ENCODE peak calls at places on chromosomes 6 and 20, in four cellular contexts. One of them, this sample, is unnamed.

GRCh38 chr20:31712564-31713311 is 9.9 kb downstream of the BCL2L1 start:
- DNase-seq in hepatocyte: peak
- DNase-seq in DND-41: no peak
- DNase-seq in pancreas: no peak
- DNase-seq in this sample: peak

GRCh38 chr6:104597541-104598050 is 262.1 kb downstream of the HACE1 start:
- DNase-seq in hepatocyte: no peak
- DNase-seq in DND-41: no peak
- DNase-seq in pancreas: no peak
- DNase-seq in this sample: no peak

GRCh38 chr6:9388596-9388995 is 953.3 kb upstream of the SLC35B3 start:
- DNase-seq in hepatocyte: no peak
- DNase-seq in DND-41: no peak
- DNase-seq in pancreas: no peak
- DNase-seq in this sample: no peak

GRCh38 chr6:90355965-90356364 is 59.3 kb upstream of the BACH2 start:
- DNase-seq in hepatocyte: no peak
- DNase-seq in DND-41: no peak
- DNase-seq in pancreas: no peak
- DNase-seq in this sample: no peak

GRCh38 chr6:52504778-52505127 is 72.1 kb downstream of the TRAM2 start:
- DNase-seq in hepatocyte: no peak
- DNase-seq in DND-41: no peak
- DNase-seq in pancreas: no peak
- DNase-seq in this sample: no peak

GRCh38 chr20:60993647-60994046 is 258.4 kb upstream of the CDH4 start:
- DNase-seq in hepatocyte: peak
- DNase-seq in DND-41: peak
- DNase-seq in pancreas: no peak
- DNase-seq in this sample: no peak

GRCh38 chr6:90729057-90729456 is 142.2 kb upstream of the MAP3K7 start:
- DNase-seq in hepatocyte: no peak
- DNase-seq in DND-41: no peak
- DNase-seq in pancreas: no peak
- DNase-seq in this sample: no peak

GRCh38 chr6:85917522-85917921 is 274.8 kb upstream of the SYNCRIP start:
- DNase-seq in hepatocyte: no peak
- DNase-seq in DND-41: no peak
- DNase-seq in pancreas: no peak
- DNase-seq in this sample: no peak

GRCh38 chr6:170291271-170292110 is 613 bp upstream of the DLL1 start:
- DNase-seq in hepatocyte: peak
- DNase-seq in DND-41: peak
- DNase-seq in pancreas: no peak
- DNase-seq in this sample: peak

GRCh38 chr6:39178804-39179203 is 50.5 kb downstream of the KCNK5 start:
- DNase-seq in hepatocyte: no peak
- DNase-seq in DND-41: no peak
- DNase-seq in pancreas: no peak
- DNase-seq in this sample: no peak

GRCh38 chr6:56381852-56382251 is 134.5 kb upstream of the COL21A1 start:
- DNase-seq in hepatocyte: peak
- DNase-seq in DND-41: no peak
- DNase-seq in pancreas: no peak
- DNase-seq in this sample: no peak

GRCh38 chr20:44961868-44962267 is 1.7 kb upstream of the TOMM34 start:
- DNase-seq in hepatocyte: no peak
- DNase-seq in DND-41: no peak
- DNase-seq in pancreas: no peak
- DNase-seq in this sample: no peak

GRCh38 chr6:5034328-5034727 is 30.5 kb upstream of the RPP40 start:
- DNase-seq in hepatocyte: no peak
- DNase-seq in DND-41: no peak
- DNase-seq in pancreas: no peak
- DNase-seq in this sample: no peak

GRCh38 chr20:45842169-45842812 is 8.7 kb downstream of the SNX21 start:
- DNase-seq in hepatocyte: no peak
- DNase-seq in DND-41: no peak
- DNase-seq in pancreas: no peak
- DNase-seq in this sample: peak

GRCh38 chr6:142856857-142857608 is 87.9 kb downstream of the HIVEP2 start:
- DNase-seq in hepatocyte: no peak
- DNase-seq in DND-41: peak
- DNase-seq in pancreas: no peak
- DNase-seq in this sample: peak

GRCh38 chr20:56358070-56358469 is 704 bp upstream of the FAM210B start:
- DNase-seq in hepatocyte: no peak
- DNase-seq in DND-41: no peak
- DNase-seq in pancreas: no peak
- DNase-seq in this sample: no peak

GRCh38 chr6:150635906-150636514 is 36.3 kb downstream of the PLEKHG1 start:
- DNase-seq in hepatocyte: peak
- DNase-seq in DND-41: no peak
- DNase-seq in pancreas: no peak
- DNase-seq in this sample: no peak

GRCh38 chr6:28336284-28337024 is 506 bp upstream of the ZSCAN31 start:
- DNase-seq in hepatocyte: peak
- DNase-seq in DND-41: peak
- DNase-seq in pancreas: no peak
- DNase-seq in this sample: peak

GRCh38 chr6:12585497-12585958 is 131.0 kb upstream of the PHACTR1 start:
- DNase-seq in hepatocyte: no peak
- DNase-seq in DND-41: no peak
- DNase-seq in pancreas: no peak
- DNase-seq in this sample: no peak

GRCh38 chr20:61788343-61788742 is 277.3 kb downstream of the TAF4 start:
- DNase-seq in hepatocyte: no peak
- DNase-seq in DND-41: no peak
- DNase-seq in pancreas: peak
- DNase-seq in this sample: no peak

GRCh38 chr6:129517288-129517687 is 192.7 kb downstream of the ARHGAP18 start:
- DNase-seq in hepatocyte: no peak
- DNase-seq in DND-41: no peak
- DNase-seq in pancreas: no peak
- DNase-seq in this sample: no peak

GRCh38 chr6:84469144-84469543 is 241.7 kb upstream of the CEP162 start:
- DNase-seq in hepatocyte: no peak
- DNase-seq in DND-41: no peak
- DNase-seq in pancreas: no peak
- DNase-seq in this sample: no peak

GRCh38 chr6:45376310-45377040 is 1.3 kb downstream of the SUPT3H start:
- DNase-seq in hepatocyte: peak
- DNase-seq in DND-41: no peak
- DNase-seq in pancreas: no peak
- DNase-seq in this sample: no peak

GRCh38 chr6:45375449-45375848 is 2.3 kb downstream of the SUPT3H start:
- DNase-seq in hepatocyte: no peak
- DNase-seq in DND-41: no peak
- DNase-seq in pancreas: no peak
- DNase-seq in this sample: no peak

GRCh38 chr6:45378324-45378926 is 691 bp upstream of the SUPT3H start:
- DNase-seq in hepatocyte: no peak
- DNase-seq in DND-41: no peak
- DNase-seq in pancreas: no peak
- DNase-seq in this sample: no peak

GRCh38 chr6:45377041-45377554 is 636 bp downstream of the SUPT3H start:
- DNase-seq in hepatocyte: no peak
- DNase-seq in DND-41: no peak
- DNase-seq in pancreas: no peak
- DNase-seq in this sample: no peak

DNA sequence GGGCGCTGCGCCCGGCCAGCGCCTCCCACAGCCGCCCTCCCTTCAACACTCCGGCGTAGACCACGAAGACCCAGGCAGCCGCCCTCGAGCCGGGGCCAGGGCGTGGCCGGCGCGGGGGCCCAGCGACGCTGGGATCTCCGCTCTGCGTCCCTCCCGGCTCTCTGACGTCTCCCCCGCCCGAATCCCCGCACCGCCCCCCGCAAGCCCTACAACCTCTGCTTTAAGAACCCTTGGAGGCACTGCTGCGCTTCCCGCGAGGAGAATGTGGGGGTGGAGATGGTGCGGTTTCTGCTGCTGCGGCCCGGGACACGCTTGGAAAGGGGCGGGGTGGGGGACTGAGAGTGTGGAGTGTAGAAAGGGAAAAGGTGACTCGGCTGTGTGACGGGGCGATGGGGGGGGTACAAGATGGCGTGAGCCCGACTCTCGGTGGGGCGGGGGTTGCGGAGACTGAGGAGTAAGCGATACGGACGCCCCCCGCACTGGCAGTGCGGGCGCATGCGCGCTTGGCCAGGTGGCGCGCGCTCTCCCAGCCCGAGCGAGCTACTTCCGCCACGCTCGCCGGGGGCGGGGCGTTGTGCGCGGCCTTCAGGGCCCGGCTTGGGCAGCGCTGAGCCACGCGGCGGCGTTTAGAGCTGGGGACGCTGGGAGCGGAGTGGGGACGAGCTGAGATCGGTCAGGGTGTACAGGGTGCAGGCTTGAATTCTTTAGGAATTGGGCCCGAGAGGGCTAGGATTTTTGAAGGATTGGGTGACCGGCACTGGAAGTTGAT is at the start of gene SUPT3H:
- DNase-seq in hepatocyte: peak
- DNase-seq in DND-41: peak
- DNase-seq in pancreas: peak
- DNase-seq in this sample: peak
- TF ChIP-seq CTCF in hepatocyte: peak
- TF ChIP-seq CTCF in DND-41: peak
- TF ChIP-seq CTCF in pancreas: no peak
- TF ChIP-seq CTCF in this sample: no peak

DNA sequence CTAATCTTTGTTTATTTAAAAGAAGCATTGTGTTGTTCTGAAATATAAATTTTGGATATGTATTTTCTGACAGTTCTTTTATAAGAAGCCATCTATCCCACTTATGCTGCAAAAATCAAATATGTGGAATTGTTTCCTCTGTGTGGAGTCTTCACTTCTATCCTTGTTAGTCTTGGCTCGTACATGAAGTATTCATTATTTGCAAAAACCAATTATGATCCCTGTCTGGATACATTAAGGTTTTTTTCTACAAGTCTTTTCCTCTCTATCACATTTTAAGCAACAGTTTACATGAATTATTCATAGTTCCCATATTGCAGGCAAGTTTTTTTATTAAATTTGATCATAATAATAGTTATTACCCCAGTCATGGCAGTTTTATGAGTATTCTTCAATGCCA is 490.8 kb upstream of the GJE1 start:
- DNase-seq in hepatocyte: no peak
- DNase-seq in DND-41: no peak
- DNase-seq in pancreas: no peak
- DNase-seq in this sample: no peak
- H3K4me3 ChIP-seq in hepatocyte: no peak
- H3K4me3 ChIP-seq in DND-41: no peak
- H3K4me3 ChIP-seq in pancreas: no peak
- H3K4me3 ChIP-seq in this sample: no peak

GRCh38 chr6:66568271-66568670 is 861.2 kb upstream of the EYS start:
- DNase-seq in hepatocyte: no peak
- DNase-seq in DND-41: no peak
- DNase-seq in pancreas: no peak
- DNase-seq in this sample: no peak
- TF ChIP-seq CTCF in hepatocyte: no peak
- TF ChIP-seq CTCF in DND-41: no peak
- TF ChIP-seq CTCF in pancreas: no peak
- TF ChIP-seq CTCF in this sample: no peak

DNA sequence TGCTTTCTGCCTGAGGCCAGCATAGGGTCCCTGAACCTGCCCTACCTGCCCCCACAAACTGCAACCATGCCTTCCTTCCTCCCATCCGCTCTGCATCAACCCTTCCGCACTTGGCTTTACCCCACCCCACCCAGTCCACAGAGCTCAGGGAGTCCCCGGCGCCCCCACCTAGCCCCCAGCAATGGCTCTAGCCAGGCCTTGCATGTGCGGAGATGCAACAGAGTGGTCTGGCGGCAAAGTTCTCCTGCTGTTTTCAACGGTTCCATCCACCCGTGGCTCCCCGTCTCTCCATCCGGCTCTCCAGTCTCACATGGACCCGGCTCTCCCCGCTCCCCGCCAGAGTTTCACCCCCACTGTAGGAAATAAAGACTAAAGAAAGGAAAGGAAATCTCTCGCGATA is 795 bp downstream of the LRFN2 start:
- DNase-seq in hepatocyte: no peak
- DNase-seq in DND-41: peak
- DNase-seq in pancreas: no peak
- DNase-seq in this sample: no peak
- H3K4me3 ChIP-seq in hepatocyte: peak
- H3K4me3 ChIP-seq in DND-41: peak
- H3K4me3 ChIP-seq in pancreas: peak
- H3K4me3 ChIP-seq in this sample: peak

DNA sequence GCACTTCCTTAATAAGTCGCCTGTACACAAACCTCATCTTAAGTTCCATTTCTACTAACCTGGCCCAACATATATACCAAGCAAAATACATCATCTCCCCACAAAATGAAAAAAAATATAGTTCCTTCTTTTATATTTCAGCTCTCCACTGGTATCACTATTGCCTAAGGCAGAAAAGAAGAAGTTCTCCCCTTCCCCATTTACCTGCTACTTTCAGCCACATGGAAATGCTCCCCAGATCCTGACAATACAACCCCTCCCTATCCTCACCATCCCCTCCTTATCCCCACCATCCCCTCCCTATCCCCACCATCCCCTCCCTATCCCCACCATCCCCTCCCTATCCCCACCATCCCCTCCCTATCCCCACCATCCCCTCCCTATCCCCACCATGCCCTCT is 175.7 kb downstream of the LINC00237 start:
- DNase-seq in hepatocyte: no peak
- DNase-seq in DND-41: no peak
- DNase-seq in pancreas: no peak
- DNase-seq in this sample: no peak
- TF ChIP-seq CTCF in hepatocyte: no peak
- TF ChIP-seq CTCF in DND-41: no peak
- TF ChIP-seq CTCF in pancreas: no peak
- TF ChIP-seq CTCF in this sample: no peak